ENCODE peak calls at places on chromosomes 4 and X, in nine cellular contexts. I, G, Z, W, Q, E, O, A and F are unnamed samples.
A peak's percentile ranks its signal among the peaks of the same experiment; 100 is the strongest.

GRCh38 chr4:7166286-7166685 is 26.1 kb upstream of the SORCS2 start:
- DNase-seq in O (peak; percentile 12), E (no peak), G (no peak), Q (no peak), A (no peak), I (no peak), Z (peak; percentile 45), W (no peak), F (no peak)

GRCh38 chrX:16914058-16914457 is 32.4 kb upstream of the REPS2 start:
- DNase-seq in E (peak; percentile 31), Q (no peak), I (no peak), W (no peak), O (no peak), Z (no peak), A (peak; percentile 16), G (no peak), F (no peak)

GRCh38 chr4:15153662-15154061 is 151.4 kb downstream of the CPEB2 start:
- DNase-seq in O (no peak), W (no peak), I (no peak), E (peak; percentile 73), G (no peak), A (no peak), Q (no peak), Z (no peak), F (no peak)

GRCh38 chr4:2592572-2592971 is 56.1 kb downstream of the FAM193A start:
- DNase-seq in I (peak; percentile 37), Q (no peak), O (no peak), Z (no peak), W (no peak), A (no peak), G (no peak), E (no peak), F (no peak)

GRCh38 chr4:5575941-5576340 is 132.4 kb downstream of the EVC2 start:
- DNase-seq in E (no peak), Z (no peak), A (no peak), G (no peak), W (no peak), Q (no peak), I (no peak), O (no peak), F (no peak)

GRCh38 chr4:151340751-151341385 is 15.5 kb upstream of the SH3D19 start:
- DNase-seq in Q (no peak), A (no peak), O (no peak), I (no peak), E (no peak), Z (no peak), W (no peak), G (no peak), F (no peak)

GRCh38 chr4:24477919-24478318 is 106.4 kb downstream of the DHX15 start:
- DNase-seq in Q (no peak), E (peak; percentile 93), O (peak; percentile 56), A (peak; percentile 74), I (no peak), W (no peak), G (no peak), Z (no peak), F (no peak)

GRCh38 chrX:10280061-10280460 is 123.3 kb downstream of the CLCN4 start:
- DNase-seq in I (no peak), E (no peak), A (no peak), Z (no peak), G (no peak), Q (no peak), O (no peak), W (no peak), F (no peak)

GRCh38 chr4:13430834-13431568 is 53.1 kb downstream of the RAB28 start:
- DNase-seq in G (no peak), E (no peak), A (no peak), Z (no peak), I (no peak), W (no peak), O (no peak), Q (no peak), F (no peak)

GRCh38 chr4:7124643-7125442 is 57.0 kb upstream of the GRPEL1 start:
- DNase-seq in A (peak; percentile 94), O (peak; percentile 70), W (peak; percentile 41), I (no peak), G (no peak), E (peak; percentile 91), Z (no peak), Q (no peak), F (no peak)

GRCh38 chrX:103157511-103158316 is 57.2 kb upstream of the BEX4 start:
- DNase-seq in Z (no peak), E (peak; percentile 72), I (no peak), Q (no peak), A (peak; percentile 55), O (no peak), G (peak; percentile 7), W (peak; percentile 21), F (no peak)

GRCh38 chrX:63686878-63687714 is 97.9 kb downstream of the ARHGEF9 start:
- DNase-seq in Z (no peak), E (peak; percentile 62), O (no peak), W (peak; percentile 11), I (peak; percentile 13), G (no peak), Q (no peak), A (peak; percentile 77), F (no peak)

GRCh38 chrX:17654116-17654515 is 83.2 kb upstream of the SCML1 start:
- DNase-seq in E (no peak), W (peak; percentile 25), O (no peak), G (peak; percentile 39), Q (no peak), A (no peak), I (no peak), Z (no peak), F (no peak)

GRCh38 chr4:144355809-144356757 is 215.6 kb upstream of the GYPA start:
- DNase-seq in Z (no peak), A (peak; percentile 87), G (no peak), Q (no peak), W (peak; percentile 75), I (peak; percentile 53), E (peak; percentile 96), O (no peak), F (no peak)

GRCh38 chr4:15336410-15337184 is 91.2 kb upstream of the C1QTNF7 start:
- DNase-seq in W (no peak), Z (no peak), E (peak; percentile 63), O (no peak), I (no peak), G (no peak), Q (no peak), A (peak; percentile 89), F (no peak)

GRCh38 chrX:16828126-16828908 is 41.8 kb downstream of the RBBP7 start:
- DNase-seq in Z (no peak), A (peak; percentile 91), E (peak; percentile 92), I (no peak), W (no peak), O (no peak), G (no peak), Q (no peak), F (no peak)

DNA sequence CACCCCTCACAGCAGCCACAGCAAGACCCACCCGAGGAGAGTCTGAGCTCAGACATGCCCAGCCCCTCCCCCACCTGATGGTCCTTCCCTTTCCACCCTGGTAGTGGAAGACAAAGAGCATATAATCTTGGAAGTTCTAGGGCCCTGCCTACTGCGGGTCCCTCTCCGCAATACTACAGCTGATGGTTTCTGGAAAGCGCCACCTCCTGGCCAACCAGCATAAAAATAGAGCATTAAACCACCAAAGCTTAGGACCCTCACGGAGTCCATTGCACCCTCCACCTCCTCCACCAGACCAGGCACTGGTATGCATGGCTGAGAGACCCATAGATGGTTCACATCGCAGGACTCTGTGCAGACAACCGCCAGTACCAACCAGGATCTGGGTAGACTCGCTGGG is 78.2 kb downstream of the SH3BGRL start:
- DNase-seq in G (no peak), I (peak; percentile 35), Z (no peak), E (no peak), W (no peak), A (peak; percentile 5), Q (no peak), O (no peak), F (no peak)
- TF ChIP-seq CTCF in G (no peak), I (no peak), Z (no peak), E (peak; percentile 18), W (no peak), A (peak; percentile 10), Q (no peak), O (no peak), F (no peak)

GRCh38 chr4:183260491-183261151 is 59.5 kb downstream of the CLDN22 start:
- DNase-seq in W (no peak), O (no peak), E (no peak), A (no peak), I (no peak), G (no peak), Z (no peak), Q (no peak), F (no peak)

GRCh38 chr4:183256343-183256742 is 63.7 kb downstream of the CLDN22 start:
- DNase-seq in O (no peak), A (no peak), W (no peak), Q (no peak), I (no peak), Z (no peak), G (no peak), E (peak; percentile 20), F (no peak)

GRCh38 chr4:183256756-183257385 is 63.2 kb downstream of the CLDN22 start:
- DNase-seq in W (peak; percentile 69), E (peak; percentile 68), Q (no peak), I (peak; percentile 67), Z (no peak), G (peak; percentile 36), A (peak; percentile 56), O (peak; percentile 69), F (peak; percentile 65)

GRCh38 chr4:183255487-183255886 is 64.6 kb downstream of the CLDN22 start:
- DNase-seq in G (no peak), A (no peak), O (no peak), E (no peak), Z (no peak), W (no peak), I (no peak), Q (no peak), F (no peak)

DNA sequence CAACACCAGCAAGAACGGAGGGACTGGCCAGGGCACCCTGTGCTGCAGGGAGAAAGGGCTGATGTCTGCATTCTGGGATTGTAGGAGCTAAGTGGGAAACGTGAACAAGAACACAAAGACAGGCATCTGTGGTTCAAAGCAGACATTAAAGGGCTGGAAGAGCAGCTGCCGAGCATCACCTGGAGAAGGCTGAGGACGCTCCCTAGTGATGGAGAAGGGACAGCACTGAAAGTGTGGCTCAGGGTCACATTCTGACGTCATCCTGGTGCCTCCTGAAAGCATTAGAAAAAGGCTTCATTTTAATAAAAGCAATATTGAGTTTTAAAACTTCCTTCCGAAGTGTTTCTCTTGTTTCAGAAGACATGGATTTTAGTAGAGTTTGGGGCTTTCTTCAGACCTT is 62.3 kb downstream of the CLDN22 start:
- DNase-seq in E (no peak), W (no peak), Z (no peak), G (no peak), Q (no peak), O (no peak), A (no peak), I (no peak), F (no peak)
- TF ChIP-seq CTCF in E (no peak), W (no peak), Z (no peak), G (no peak), Q (no peak), O (no peak), A (no peak), I (no peak), F (no peak)

GRCh38 chrX:154465601-154466000 is 7.5 kb downstream of the PLXNA3 start:
- DNase-seq in O (no peak), G (no peak), Q (no peak), I (no peak), Z (no peak), W (no peak), A (no peak), E (no peak), F (no peak)
- TF ChIP-seq CTCF in O (no peak), G (no peak), Q (no peak), I (no peak), Z (no peak), W (no peak), A (no peak), E (no peak), F (no peak)

GRCh38 chrX:110401142-110401541 is 42.5 kb downstream of the RTL9 start:
- DNase-seq in I (no peak), W (no peak), Z (no peak), O (no peak), Q (no peak), G (no peak), A (no peak), E (no peak), F (no peak)
- TF ChIP-seq CTCF in I (no peak), W (no peak), Z (no peak), O (no peak), Q (no peak), G (no peak), A (no peak), E (no peak), F (no peak)